ENCODE peak calls at places on chromosomes 5 and 9, in four cellular contexts. S is IMR-90, L is astrocyte, A is cardiac muscle cell. M is an unnamed sample. For H3K27me3, the result is how much of the 10 kb centered on the place peaks cover.

GRCh38 chr9:114392749-114393112 is 4.9 kb upstream of the AKNA start:
- DNase-seq in L (no peak), S (no peak), A (no peak), M (no peak)

GRCh38 chr5:1359031-1359645 is 14.2 kb upstream of the CLPTM1L start:
- DNase-seq in L (no peak), S (no peak), A (no peak), M (no peak)

GRCh38 chr9:22395585-22396205 is 50.9 kb upstream of the DMRTA1 start:
- DNase-seq in A (no peak), L (peak), S (peak), M (peak)

GRCh38 chr5:1860949-1861348 is 21.8 kb downstream of the IRX4 start:
- DNase-seq in S (no peak), L (no peak), A (no peak), M (no peak)

GRCh38 chr9:82600536-82601271 is 462.2 kb downstream of the RASEF start:
- DNase-seq in A (no peak), L (no peak), S (no peak), M (no peak)

GRCh38 chr9:14433841-14434511 is 120.0 kb upstream of the NFIB start:
- DNase-seq in A (peak), S (peak), L (peak), M (peak)

GRCh38 chr9:120336021-120336752 is 243.8 kb downstream of the CDK5RAP2 start:
- DNase-seq in L (no peak), S (peak), A (no peak), M (no peak)

GRCh38 chr9:116693233-116693731 is 6.2 kb downstream of the TRIM32 start:
- DNase-seq in A (peak), S (peak), L (peak), M (peak)

GRCh38 chr5:79859588-79859987 is 131.5 kb downstream of the MTX3 start:
- DNase-seq in A (no peak), S (no peak), L (no peak), M (no peak)

GRCh38 chr5:9456435-9457042 is 89.3 kb downstream of the SEMA5A start:
- DNase-seq in A (no peak), S (peak), L (peak), M (peak)

GRCh38 chr5:122693963-122694362 is 80.9 kb upstream of the SNX2 start:
- DNase-seq in L (no peak), A (no peak), S (no peak), M (no peak)

GRCh38 chr5:154740483-154740882 is 14.7 kb upstream of the LARP1 start:
- DNase-seq in A (peak), L (peak), S (peak), M (no peak)

GRCh38 chr5:53442946-53443345 is 37.5 kb upstream of the FST start:
- DNase-seq in A (no peak), S (no peak), L (no peak), M (no peak)

GRCh38 chr5:120794121-120794520 is 330.0 kb downstream of the PRR16 start:
- DNase-seq in L (no peak), S (peak), A (no peak), M (no peak)

GRCh38 chr5:147686421-147686820 is 96.1 kb downstream of the JAKMIP2 start:
- DNase-seq in S (no peak), A (no peak), L (peak), M (no peak)

GRCh38 chr5:150208187-150209015 is 18.5 kb downstream of the SLC6A7 start:
- DNase-seq in L (peak), S (peak), A (peak), M (peak)

GRCh38 chr5:58849995-58850667 is 267.3 kb downstream of the RAB3C start:
- DNase-seq in L (peak), S (peak), A (peak), M (peak)

GRCh38 chr5:179301376-179301775 is 43.9 kb downstream of the ADAMTS2 start:
- DNase-seq in S (no peak), L (no peak), A (no peak), M (no peak)

GRCh38 chr5:126998201-126998631 is 32.1 kb downstream of the MARCHF3 start:
- DNase-seq in S (peak), A (peak), L (peak), M (no peak)

GRCh38 chr9:114124666-114125580 is 25.8 kb upstream of the KIF12 start:
- DNase-seq in A (no peak), L (no peak), S (no peak), M (no peak)

GRCh38 chr5:172602712-172603289 is 38.3 kb upstream of the NEURL1B start:
- DNase-seq in A (peak), L (no peak), S (no peak), M (peak)

GRCh38 chr5:53479656-53480473 is 564 bp upstream of the FST start:
- DNase-seq in A (peak), L (peak), S (peak), M (peak)

GRCh38 chr5:157948738-157949410 is 89.9 kb upstream of the CLINT1 start:
- DNase-seq in S (peak), A (peak), L (peak), M (peak)

GRCh38 chr5:57780306-57780958 is 297.8 kb upstream of the ACTBL2 start:
- DNase-seq in L (peak), A (no peak), S (peak), M (no peak)

GRCh38 chr5:123116063-123116462 is 27.0 kb downstream of the PRDM6 start:
- DNase-seq in A (peak), L (no peak), S (peak), M (no peak)

GRCh38 chr9:70413427-70413797 is 1.0 kb downstream of the KLF9 start:
- DNase-seq in A (no peak), L (no peak), S (no peak), M (no peak)

GRCh38 chr9:19028835-19029451 is 4.1 kb downstream of the SAXO1 start:
- DNase-seq in A (peak), L (peak), S (peak), M (peak)

GRCh38 chr9:137052998-137053943 is 590 bp downstream of the ENTPD2 start:
- DNase-seq in S (no peak), L (no peak), A (no peak), M (no peak)

GRCh38 chr9:3894764-3895163 is 369.0 kb upstream of the RFX3 start:
- DNase-seq in A (peak), S (peak), L (peak), M (peak)

GRCh38 chr5:79871721-79872120 is 119.3 kb downstream of the MTX3 start:
- DNase-seq in S (no peak), A (no peak), L (no peak), M (no peak)

GRCh38 chr5:180330810-180331646 is 22.1 kb downstream of the GFPT2 start:
- DNase-seq in L (peak), S (peak), A (peak), M (peak)

GRCh38 chr5:67095346-67095871 is 101.2 kb downstream of the CD180 start:
- DNase-seq in A (peak), L (peak), S (peak), M (peak)

GRCh38 chr5:140870221-140871201 is 1.8 kb downstream of the PCDHA11 start:
- DNase-seq in S (no peak), A (no peak), L (no peak), M (no peak)

GRCh38 chr5:95380103-95380628 is 11.0 kb upstream of the FAM81B start:
- DNase-seq in S (no peak), A (no peak), L (no peak), M (no peak)

GRCh38 chr5:143147918-143148317 is 255.6 kb downstream of the NR3C1 start:
- DNase-seq in L (peak), A (peak), S (peak), M (no peak)

GRCh38 chr5:137478043-137478442 is 21.1 kb downstream of the SPOCK1 start:
- DNase-seq in A (no peak), S (no peak), L (no peak), M (no peak)

GRCh38 chr5:98934581-98934980 is 5.8 kb upstream of the CHD1 start:
- DNase-seq in S (peak), L (peak), A (peak), M (no peak)
- H3K27ac ChIP-seq in S (no peak), L (no peak), A (no peak), M (no peak)

DNA sequence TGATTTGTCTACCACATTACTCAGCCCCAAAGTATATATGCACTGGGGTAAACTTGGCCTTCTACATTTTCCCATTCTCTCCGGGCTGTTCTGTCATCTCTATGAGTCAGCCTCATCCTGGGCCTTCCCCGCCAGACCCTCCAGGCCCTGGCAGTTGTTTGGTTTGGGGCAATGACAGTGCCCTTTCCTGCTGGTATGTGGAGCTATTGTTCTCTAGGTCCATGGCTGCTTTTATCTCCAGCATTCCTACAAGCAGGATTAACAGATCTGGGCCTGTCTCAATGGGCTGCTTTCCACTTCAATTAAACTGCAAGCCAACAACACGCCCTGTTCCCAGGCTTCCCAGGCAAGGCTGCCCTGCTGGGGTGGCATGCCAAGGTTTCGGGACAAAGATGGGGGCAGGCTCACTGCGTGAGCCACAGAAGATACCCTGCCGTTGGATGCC is 136.4 kb downstream of the SLIT3 start:
- DNase-seq in S (no peak), A (peak), L (peak), M (peak)
- H3K4me3 ChIP-seq in S (no peak), A (no peak), L (no peak), M (no peak)

GRCh38 chr9:124033348-124033747 is 21.8 kb downstream of the LHX2 start:
- DNase-seq in S (no peak), L (no peak), A (no peak), M (no peak)

GRCh38 chr9:124033967-124034366 is 22.4 kb downstream of the LHX2 start:
- DNase-seq in A (no peak), S (no peak), L (no peak), M (no peak)

GRCh38 chr9:124032247-124032646 is 20.7 kb downstream of the LHX2 start:
- DNase-seq in A (no peak), S (no peak), L (no peak), M (no peak)

GRCh38 chr9:124029617-124030016 is 18.0 kb downstream of the LHX2 start:
- DNase-seq in S (no peak), A (no peak), L (no peak), M (no peak)

DNA sequence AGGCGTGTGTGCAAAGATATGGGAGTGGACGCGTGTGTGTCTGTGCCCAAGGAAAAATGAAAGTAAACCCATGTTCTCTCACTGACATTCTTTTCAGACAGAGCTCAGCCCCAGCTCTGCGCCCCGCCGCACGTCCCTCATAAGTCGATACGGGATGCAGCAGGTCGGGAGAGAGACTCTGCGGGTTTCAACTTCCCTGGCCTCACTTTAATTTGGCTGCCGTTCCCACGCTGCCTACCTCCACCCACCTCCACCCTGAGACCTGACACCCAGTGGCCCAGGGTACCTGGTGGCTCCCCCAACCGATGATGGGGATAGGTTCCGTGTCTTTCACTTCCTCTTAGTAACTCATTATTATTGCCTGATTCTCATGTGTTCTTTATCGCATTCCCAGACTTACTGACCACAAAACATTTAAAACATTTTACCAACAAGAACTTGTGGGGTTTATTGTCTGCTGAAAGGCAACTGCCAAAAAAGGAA is 19.4 kb downstream of the LHX2 start:
- DNase-seq in S (no peak), L (peak), A (peak), M (no peak)
- H3K27me3 ChIP-seq in S (half or more), L (half or more), A (half or more), M (half or more)

DNA sequence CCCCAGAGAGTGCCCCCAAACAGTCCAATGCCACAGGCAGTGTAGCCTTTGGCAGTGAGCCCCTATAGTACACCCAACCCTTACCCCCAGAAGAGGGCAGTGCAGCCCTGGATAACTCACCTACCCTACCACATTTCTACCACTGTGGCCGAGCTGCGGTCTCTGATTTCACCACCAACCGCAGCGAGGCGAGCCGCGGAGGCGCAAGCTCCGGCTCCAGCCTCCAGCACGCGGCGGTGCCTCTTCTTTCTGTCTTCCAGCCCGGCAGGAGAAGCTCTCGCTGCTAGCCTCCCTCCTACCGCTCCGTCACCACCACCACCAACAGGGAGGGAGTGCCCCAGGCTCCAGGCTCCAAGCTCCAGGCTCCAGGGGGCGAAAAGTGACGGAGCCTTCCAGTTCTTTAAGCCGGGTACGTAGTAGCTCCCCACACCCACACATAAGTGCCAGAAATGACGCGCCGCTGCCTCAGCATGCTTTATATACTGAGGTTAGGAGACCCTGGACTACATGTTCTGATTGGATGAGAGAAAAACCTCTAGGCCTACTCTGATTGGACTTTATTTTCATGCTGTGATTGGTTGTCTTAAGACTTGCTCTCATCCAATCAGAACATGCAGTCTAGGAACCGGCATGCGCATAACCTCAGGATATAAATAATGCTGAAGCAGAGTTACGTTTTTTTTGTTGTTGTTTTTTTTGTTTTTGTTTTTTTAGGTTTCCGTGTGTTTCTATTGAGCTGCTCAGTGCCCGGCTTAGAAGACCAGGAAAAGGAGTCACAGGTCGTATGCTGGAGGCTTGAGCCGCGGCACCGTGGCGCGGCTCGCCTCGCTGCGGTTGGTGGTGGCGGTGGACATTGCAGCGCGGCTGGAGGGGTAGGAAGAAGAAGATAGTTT is at the start of gene PCAT7:
- DNase-seq in A (peak), S (no peak), L (peak), M (peak)
- H3K27ac ChIP-seq in A (peak), S (no peak), L (no peak), M (no peak)

GRCh38 chr5:30981576-30981975 is 211.9 kb upstream of the CDH6 start:
- DNase-seq in L (peak), S (peak), A (peak), M (peak)
- H3K4me3 ChIP-seq in L (no peak), S (no peak), A (no peak), M (no peak)

GRCh38 chr9:1120500-1120899 is 70.3 kb downstream of the DMRT2 start:
- DNase-seq in A (no peak), L (no peak), S (no peak), M (no peak)
- H3K27me3 ChIP-seq in A (under half), L (under half), S (under half), M (under half)

GRCh38 chr9:110942522-110942921 is 95.7 kb downstream of the LPAR1 start:
- DNase-seq in S (peak), A (peak), L (peak), M (peak)

GRCh38 chr9:110939053-110939452 is 99.2 kb downstream of the LPAR1 start:
- DNase-seq in L (no peak), A (no peak), S (no peak), M (no peak)

GRCh38 chr9:110936719-110937452 is 101.4 kb downstream of the LPAR1 start:
- DNase-seq in A (peak), S (peak), L (peak), M (no peak)

GRCh38 chr9:110940949-110941557 is 97.2 kb downstream of the LPAR1 start:
- DNase-seq in L (no peak), A (no peak), S (no peak), M (no peak)

DNA sequence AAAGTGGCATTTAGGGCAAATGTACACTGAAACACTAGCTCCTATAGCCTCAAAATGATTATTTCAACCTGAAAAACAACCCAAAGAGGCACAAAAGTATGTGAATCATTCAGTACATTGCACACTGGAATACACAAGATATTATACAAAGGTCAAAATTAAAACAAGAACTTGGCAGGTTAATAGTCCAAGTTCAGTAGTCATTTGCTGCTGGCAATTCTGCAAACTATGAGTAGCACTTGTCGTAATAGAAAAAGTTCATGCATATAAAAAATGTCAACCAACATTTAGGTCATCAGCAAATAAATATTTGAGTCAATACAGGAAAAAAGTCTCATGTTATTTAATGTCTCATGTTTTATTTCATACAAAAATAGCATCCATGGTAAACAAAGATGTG is 98.7 kb downstream of the LPAR1 start:
- DNase-seq in S (no peak), A (no peak), L (no peak), M (no peak)
- H3K27ac ChIP-seq in S (no peak), A (no peak), L (no peak), M (no peak)

DNA sequence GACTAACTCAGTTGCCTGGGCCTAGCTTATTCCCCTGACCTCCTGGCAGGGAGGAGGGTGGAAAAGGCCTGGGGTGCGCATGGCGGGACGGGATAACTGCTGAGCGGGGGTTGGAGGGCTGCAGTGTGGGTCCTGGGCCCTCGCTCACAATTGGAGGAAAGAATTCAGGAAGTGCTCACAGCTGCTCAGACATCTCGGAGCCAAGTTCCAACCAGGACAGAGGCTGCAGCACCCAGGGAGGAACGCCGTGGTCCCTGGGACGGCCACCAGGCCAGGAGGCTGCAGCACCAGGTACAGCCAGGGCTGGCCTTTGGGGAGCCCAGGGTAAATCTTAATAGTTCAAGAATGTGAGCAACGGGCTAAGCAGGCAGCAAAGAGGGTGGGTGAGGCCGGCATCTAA is at the start of gene SPAAR:
- DNase-seq in A (no peak), S (no peak), L (no peak), M (no peak)
- H3K4me3 ChIP-seq in A (no peak), S (no peak), L (peak), M (no peak)

M was measured in brain microvascular endothelial cell.